ENCODE peak calls at places on chromosomes 12 and 14, in four cellular contexts. F is heart left ventricle, W is aorta, E is right lobe of liver. S is an unnamed sample.

GRCh38 chr12:27673285-27673684 is 23.0 kb upstream of the REP15 start:
- ATAC-seq in F (peak; percentile 94), W (peak; percentile 79), E (no peak), S (no peak)

GRCh38 chr12:42221722-42222121 is 16.3 kb downstream of the YAF2 start:
- ATAC-seq in F (no peak), W (no peak), E (no peak), S (no peak)

GRCh38 chr12:27841392-27841882 is 61.4 kb upstream of the MANSC4 start:
- ATAC-seq in F (no peak), W (no peak), E (no peak), S (no peak)

GRCh38 chr12:130993759-130994670 is 40.3 kb downstream of the ADGRD1 start:
- ATAC-seq in F (no peak), W (peak; percentile 15), E (peak; percentile 14), S (no peak)

GRCh38 chr12:20946732-20947131 is 136.2 kb downstream of the SLCO1B3 start:
- ATAC-seq in F (no peak), W (no peak), E (peak; percentile 51), S (no peak)

GRCh38 chr14:56187736-56188135 is 69.5 kb downstream of the PELI2 start:
- ATAC-seq in F (no peak), W (no peak), E (no peak), S (no peak)

GRCh38 chr14:35044939-35045797 is 904 bp upstream of the FAM177A1 start:
- ATAC-seq in F (no peak), W (no peak), E (no peak), S (no peak)

GRCh38 chr12:6052940-6053329 is 71.5 kb downstream of the VWF start:
- ATAC-seq in F (no peak), W (no peak), E (no peak), S (no peak)

GRCh38 chr12:42910656-42911055 is 321.1 kb upstream of the PRICKLE1 start:
- ATAC-seq in F (no peak), W (no peak), E (no peak), S (no peak)

GRCh38 chr12:6540181-6540877 is 6.0 kb downstream of the GAPDH start:
- ATAC-seq in F (peak; percentile 83), W (peak; percentile 85), E (peak; percentile 38), S (peak; percentile 94)

GRCh38 chr12:49762468-49762847 is 21.1 kb downstream of the TMBIM6 start:
- ATAC-seq in F (no peak), W (no peak), E (no peak), S (no peak)
- H3K36me3 ChIP-seq in F (peaks cover 84% of the 10 kb centered on the region), W (peaks cover 30% of the 10 kb centered on the region), E (peaks cover 33% of the 10 kb centered on the region), S (peaks cover 9% of the 10 kb centered on the region)

DNA sequence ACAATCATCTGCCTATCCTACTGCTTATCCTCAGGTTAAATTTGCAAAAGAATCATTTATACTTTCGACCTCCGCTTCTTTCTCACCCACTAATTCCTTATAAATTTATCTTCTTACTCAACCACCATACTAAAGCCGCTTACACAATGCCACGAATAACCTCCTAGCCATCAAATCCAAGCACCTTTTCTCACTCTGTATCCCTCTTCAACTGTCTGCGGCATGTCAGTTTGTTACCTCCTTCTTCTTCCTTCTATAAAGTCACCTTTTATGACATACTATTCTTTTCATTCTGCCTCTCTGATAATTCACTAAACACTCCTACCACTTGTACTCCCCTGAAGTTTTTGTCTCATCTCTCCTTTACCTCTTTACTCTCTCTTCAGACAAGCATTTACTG is 66.3 kb downstream of the SEC23A start:
- ATAC-seq in F (no peak), W (no peak), E (no peak), S (no peak)
- H3K36me3 ChIP-seq in F (peaks cover 98% of the 10 kb centered on the region), W (no peaks in the 10 kb centered on the region), E (no peaks in the 10 kb centered on the region), S (peaks cover 8% of the 10 kb centered on the region)

DNA sequence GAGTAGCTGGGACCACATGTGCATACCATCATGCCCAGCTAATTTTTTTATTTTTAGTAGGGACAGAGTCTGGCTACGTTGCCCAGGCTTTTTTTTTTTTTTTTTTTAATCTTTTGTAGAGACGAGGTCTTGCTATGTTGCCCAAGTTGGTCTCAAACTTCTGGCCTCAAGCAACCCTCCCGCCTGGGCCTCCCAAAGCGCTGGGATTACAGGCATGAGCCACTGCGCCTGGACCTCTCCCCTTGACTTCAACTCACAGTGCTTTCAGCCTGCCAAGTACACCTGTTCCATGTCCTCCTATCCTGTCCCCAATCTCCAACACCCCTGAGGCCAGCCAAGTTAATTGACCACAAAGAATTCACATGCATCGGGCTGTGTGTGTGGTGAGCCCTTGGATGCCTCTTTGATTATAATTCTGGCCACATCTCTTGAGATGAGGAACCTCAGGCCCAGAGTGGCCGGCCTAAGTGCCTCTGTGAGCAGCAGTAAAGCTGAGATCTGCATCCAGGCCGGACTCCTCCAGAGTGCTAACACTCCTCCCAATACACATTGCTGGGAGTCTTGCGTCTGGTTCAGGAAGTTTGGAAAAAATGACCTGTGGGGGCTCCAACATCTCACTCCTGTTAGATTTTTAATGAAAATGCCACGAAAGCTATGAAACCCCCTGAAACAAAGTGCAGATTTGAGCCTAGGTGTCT is 6.8 kb downstream of the RAB35 start:
- ATAC-seq in F (no peak), W (no peak), E (no peak), S (no peak)
- H3K36me3 ChIP-seq in F (peaks cover 31% of the 10 kb centered on the region), W (no peaks in the 10 kb centered on the region), E (no peaks in the 10 kb centered on the region), S (no peaks in the 10 kb centered on the region)

GRCh38 chr12:1792406-1792805 is 28.0 kb upstream of the LRTM2 start:
- ATAC-seq in F (no peak), W (no peak), E (no peak), S (no peak)

GRCh38 chr12:1782215-1782614 is 38.1 kb upstream of the LRTM2 start:
- ATAC-seq in F (no peak), W (no peak), E (peak; percentile 52), S (no peak)

GRCh38 chr12:1790470-1790869 is 29.9 kb upstream of the LRTM2 start:
- ATAC-seq in F (no peak), W (no peak), E (no peak), S (no peak)

GRCh38 chr12:1791104-1791927 is 29.0 kb upstream of the LRTM2 start:
- ATAC-seq in F (peak; percentile 38), W (no peak), E (peak; percentile 54), S (no peak)

GRCh38 chr12:1787714-1788113 is 32.7 kb upstream of the LRTM2 start:
- ATAC-seq in F (no peak), W (no peak), E (no peak), S (no peak)
- H3K36me3 ChIP-seq in F (peaks cover 44% of the 10 kb centered on the region), W (no peaks in the 10 kb centered on the region), E (no peaks in the 10 kb centered on the region), S (no peaks in the 10 kb centered on the region)

DNA sequence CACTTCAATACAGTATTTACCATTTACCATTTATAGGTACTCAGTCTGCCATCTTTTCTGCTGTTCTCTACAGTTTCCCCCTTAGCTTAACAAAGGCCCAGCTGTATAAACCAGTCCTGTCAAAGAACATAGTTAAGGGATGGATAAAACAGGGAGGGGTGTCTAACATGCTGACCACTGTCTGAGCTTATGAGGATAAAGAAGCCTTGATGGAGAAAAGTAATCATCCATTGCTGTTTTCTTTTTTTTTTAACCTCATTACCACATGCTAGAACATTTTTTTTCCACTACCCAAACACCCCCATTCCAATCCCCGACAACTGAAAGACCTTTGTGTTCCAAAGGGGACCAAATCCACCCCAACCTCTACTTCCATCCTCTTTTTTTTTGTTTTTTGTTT is 39.9 kb downstream of the SOX5 start:
- ATAC-seq in F (no peak), W (no peak), E (no peak), S (no peak)
- H3K36me3 ChIP-seq in F (no peaks in the 10 kb centered on the region), W (no peaks in the 10 kb centered on the region), E (no peaks in the 10 kb centered on the region), S (no peaks in the 10 kb centered on the region)